ENCODE peak calls at places on chromosomes 1 and 21, in five cellular contexts. I, Z, P, Q and J are unnamed samples. For H3K9me3, the result is how much of the 10 kb centered on the place peaks cover.

GRCh38 chr1:23777979-23778814 is at the start of gene PITHD1:
- DNase-seq in I (peak), Z (peak), P (peak), Q (peak), J (peak)

GRCh38 chr1:234214911-234215892 is 158.1 kb upstream of the COA6 start:
- DNase-seq in I (no peak), Z (no peak), P (no peak), Q (no peak), J (no peak)

GRCh38 chr1:181095260-181095659 is 6.8 kb downstream of the IER5 start:
- DNase-seq in I (no peak), Z (no peak), P (no peak), Q (no peak), J (no peak)

GRCh38 chr1:31848381-31848897 is 32.6 kb upstream of the SPOCD1 start:
- DNase-seq in I (no peak), Z (no peak), P (no peak), Q (no peak), J (no peak)

GRCh38 chr1:118717893-118718292 is 270.2 kb downstream of the TBX15 start:
- DNase-seq in I (no peak), Z (no peak), P (no peak), Q (no peak), J (no peak)

GRCh38 chr1:6936308-6936675 is 151.0 kb downstream of the CAMTA1 start:
- DNase-seq in I (no peak), Z (no peak), P (no peak), Q (no peak), J (no peak)

GRCh38 chr1:235549361-235550139 is 45.3 kb upstream of the B3GALNT2 start:
- DNase-seq in I (no peak), Z (no peak), P (no peak), Q (no peak), J (no peak)

GRCh38 chr1:68586766-68587165 is 89.9 kb upstream of the DEPDC1 start:
- DNase-seq in I (no peak), Z (no peak), P (no peak), Q (no peak), J (no peak)

GRCh38 chr1:235206533-235207201 is 45.6 kb upstream of the RBM34 start:
- DNase-seq in I (no peak), Z (no peak), P (no peak), Q (no peak), J (no peak)

GRCh38 chr1:236997882-236998281 is 6.4 kb downstream of the MT1HL1 start:
- DNase-seq in I (peak), Z (no peak), P (no peak), Q (no peak), J (no peak)

GRCh38 chr1:231338270-231339128 is at the start of gene SPRTN:
- DNase-seq in I (no peak), Z (no peak), P (no peak), Q (no peak), J (no peak)

GRCh38 chr1:20867062-20867461 is 80.0 kb upstream of the HP1BP3 start:
- DNase-seq in I (no peak), Z (no peak), P (no peak), Q (no peak), J (no peak)

GRCh38 chr1:107680579-107680985 is 284.4 kb downstream of the VAV3 start:
- DNase-seq in I (no peak), Z (no peak), P (no peak), Q (no peak), J (no peak)

GRCh38 chr1:81756872-81757271 is 43.9 kb upstream of the ADGRL2 start:
- DNase-seq in I (no peak), Z (no peak), P (no peak), Q (no peak), J (no peak)

GRCh38 chr1:37557402-37557801 is 662 bp downstream of the DNALI1 start:
- DNase-seq in I (no peak), Z (no peak), P (no peak), Q (no peak), J (no peak)

GRCh38 chr21:32412162-32412997 is at the start of gene EVA1C:
- DNase-seq in I (peak), Z (no peak), P (peak), Q (peak), J (peak)

GRCh38 chr1:200556005-200556404 is 64.5 kb downstream of the KIF14 start:
- DNase-seq in I (no peak), Z (no peak), P (no peak), Q (no peak), J (no peak)

GRCh38 chr1:239387304-239388231 is 1.2 kb downstream of the CHRM3 start:
- DNase-seq in I (no peak), Z (no peak), P (no peak), Q (no peak), J (peak)

GRCh38 chr1:22729921-22730320 is 19.3 kb downstream of the EPHB2 start:
- DNase-seq in I (no peak), Z (no peak), P (no peak), Q (no peak), J (no peak)

GRCh38 chr1:172089768-172090510 is 248.6 kb downstream of the DNM3 start:
- DNase-seq in I (peak), Z (peak), P (peak), Q (no peak), J (peak)

GRCh38 chr21:15763359-15763758 is 33.6 kb downstream of the USP25 start:
- DNase-seq in I (no peak), Z (no peak), P (no peak), Q (no peak), J (no peak)

GRCh38 chr21:32712043-32712442 is 15.8 kb downstream of the SYNJ1 start:
- DNase-seq in I (no peak), Z (no peak), P (no peak), Q (no peak), J (no peak)

GRCh38 chr1:165442053-165442452 is 2.9 kb downstream of the RXRG start:
- DNase-seq in I (no peak), Z (no peak), P (no peak), Q (no peak), J (no peak)

GRCh38 chr1:165442653-165443052 is 2.3 kb downstream of the RXRG start:
- DNase-seq in I (no peak), Z (no peak), P (no peak), Q (no peak), J (no peak)

GRCh38 chr1:165445388-165445787 is 462 bp upstream of the RXRG start:
- DNase-seq in I (no peak), Z (no peak), P (no peak), Q (no peak), J (no peak)

GRCh38 chr1:165443539-165444289 is 1.2 kb downstream of the RXRG start:
- DNase-seq in I (peak), Z (no peak), P (no peak), Q (peak), J (peak)

GRCh38 chr1:165444897-165445370 is at the start of gene RXRG:
- DNase-seq in I (peak), Z (no peak), P (no peak), Q (peak), J (peak)
- TF ChIP-seq CTCF in I (no peak), Z (no peak), P (no peak), Q (no peak), J (no peak)

GRCh38 chr1:2880812-2881295 is 79.4 kb upstream of the TTC34 start:
- DNase-seq in I (no peak), Z (no peak), P (no peak), Q (no peak), J (no peak)
- H3K9me3 ChIP-seq in I (under half), Z (under half), P (under half), Q (under half), J (under half)

GRCh38 chr1:10638559-10639300 is 157.7 kb downstream of the CASZ1 start:
- DNase-seq in I (no peak), Z (no peak), P (no peak), Q (no peak), J (no peak)
- H3K27ac ChIP-seq in I (no peak), Z (no peak), P (peak), Q (no peak), J (peak)

GRCh38 chr1:18636762-18637552 is 6.3 kb downstream of the PAX7 start:
- DNase-seq in I (no peak), Z (no peak), P (no peak), Q (no peak), J (no peak)
- TF ChIP-seq CTCF in I (no peak), Z (no peak), P (no peak), Q (no peak), J (no peak)

GRCh38 chr21:22444990-22445389 is 1446.8 kb downstream of the NCAM2 start:
- DNase-seq in I (no peak), Z (no peak), P (no peak), Q (no peak), J (no peak)
- H3K9me3 ChIP-seq in I (under half), Z (under half), P (under half), Q (under half), J (under half)

GRCh38 chr1:39391741-39392679 is 99.4 kb upstream of the BMP8A start:
- DNase-seq in I (peak), Z (no peak), P (peak), Q (no peak), J (peak)

GRCh38 chr1:39381839-39382238 is 109.6 kb upstream of the BMP8A start:
- DNase-seq in I (no peak), Z (no peak), P (no peak), Q (no peak), J (no peak)

GRCh38 chr1:39385067-39385988 is 106.1 kb upstream of the BMP8A start:
- DNase-seq in I (no peak), Z (no peak), P (no peak), Q (no peak), J (no peak)

GRCh38 chr1:39387452-39387851 is 104.0 kb upstream of the BMP8A start:
- DNase-seq in I (no peak), Z (no peak), P (no peak), Q (no peak), J (no peak)

DNA sequence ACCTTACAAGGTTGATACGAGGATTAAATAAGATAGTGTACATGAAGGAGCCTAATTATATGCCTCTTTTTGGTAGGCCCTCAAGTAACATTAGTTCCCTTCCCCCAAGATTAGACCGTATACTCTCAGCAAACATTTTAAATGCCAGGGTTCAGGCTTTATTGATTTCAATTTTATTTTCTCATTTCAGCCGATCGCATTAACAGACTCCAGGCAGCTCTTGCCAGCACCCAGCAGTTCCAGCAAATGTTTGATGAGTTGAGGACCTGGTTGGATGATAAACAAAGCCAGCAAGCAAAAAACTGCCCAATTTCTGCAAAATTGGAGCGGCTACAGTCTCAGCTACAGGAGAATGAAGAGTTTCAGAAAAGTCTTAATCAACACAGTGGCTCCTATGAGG is 104.4 kb upstream of the BMP8A start:
- DNase-seq in I (no peak), Z (no peak), P (no peak), Q (no peak), J (no peak)
- H3K27ac ChIP-seq in I (no peak), Z (no peak), P (no peak), Q (no peak), J (no peak)

GRCh38 chr1:64743954-64744491 is 852 bp upstream of the RAVER2 start:
- DNase-seq in I (no peak), Z (no peak), P (no peak), Q (no peak), J (no peak)

GRCh38 chr1:64748222-64748621 is 3.3 kb downstream of the RAVER2 start:
- DNase-seq in I (no peak), Z (no peak), P (no peak), Q (no peak), J (no peak)

GRCh38 chr1:64745181-64745985 is 508 bp downstream of the RAVER2 start:
- DNase-seq in I (peak), Z (no peak), P (peak), Q (peak), J (peak)

GRCh38 chr1:64745986-64746940 is 1.4 kb downstream of the RAVER2 start:
- DNase-seq in I (no peak), Z (no peak), P (no peak), Q (no peak), J (no peak)

GRCh38 chr1:64744492-64745180 is at the start of gene RAVER2:
- DNase-seq in I (peak), Z (no peak), P (peak), Q (peak), J (peak)
- TF ChIP-seq CTCF in I (peak), Z (peak), P (peak), Q (peak), J (peak)

GRCh38 chr1:152768847-152769533 is 6.0 kb upstream of the LCE1F start:
- DNase-seq in I (no peak), Z (no peak), P (no peak), Q (no peak), J (no peak)

GRCh38 chr1:152776361-152776760 is 1.4 kb downstream of the LCE1F start:
- DNase-seq in I (no peak), Z (no peak), P (no peak), Q (no peak), J (no peak)

GRCh38 chr1:152774875-152775274 is at the start of gene LCE1F:
- DNase-seq in I (no peak), Z (no peak), P (no peak), Q (no peak), J (no peak)

GRCh38 chr1:152770411-152770810 is 4.5 kb upstream of the LCE1F start:
- DNase-seq in I (no peak), Z (no peak), P (no peak), Q (no peak), J (no peak)
- H3K9me3 ChIP-seq in I (under half), Z (under half), P (under half), Q (under half), J (under half)

GRCh38 chr1:61639937-61640336 is 85.0 kb downstream of the TM2D1 start:
- DNase-seq in I (no peak), Z (no peak), P (no peak), Q (no peak), J (no peak)

GRCh38 chr1:61640531-61641125 is 84.3 kb downstream of the TM2D1 start:
- DNase-seq in I (peak), Z (no peak), P (peak), Q (no peak), J (peak)

GRCh38 chr1:61641578-61642336 is 83.2 kb downstream of the TM2D1 start:
- DNase-seq in I (peak), Z (no peak), P (peak), Q (peak), J (peak)

GRCh38 chr1:61642475-61643232 is 82.3 kb downstream of the TM2D1 start:
- DNase-seq in I (no peak), Z (no peak), P (no peak), Q (no peak), J (no peak)

GRCh38 chr1:61641171-61641570 is 83.8 kb downstream of the TM2D1 start:
- DNase-seq in I (no peak), Z (no peak), P (peak), Q (no peak), J (no peak)
- H3K27ac ChIP-seq in I (peak), Z (no peak), P (peak), Q (no peak), J (peak)

DNA sequence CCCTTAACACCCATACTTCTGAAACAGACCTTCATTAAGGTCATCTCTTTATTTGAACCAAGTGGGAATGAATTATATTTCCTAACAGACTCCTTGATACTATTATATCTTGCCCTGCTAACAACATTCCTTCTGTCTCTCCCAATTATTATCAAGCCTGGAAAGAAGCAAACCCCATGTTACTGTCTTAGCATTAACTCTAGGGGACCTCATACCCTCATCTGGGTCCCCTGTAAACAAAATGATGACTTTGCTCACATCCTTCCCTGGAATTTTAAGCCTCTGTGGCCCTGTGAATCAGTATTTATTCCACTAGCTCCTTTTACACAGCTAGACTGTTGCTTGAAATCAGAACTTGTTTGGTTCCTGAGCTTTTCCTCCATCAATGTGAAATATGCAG is 38.3 kb upstream of the BCL10 start:
- DNase-seq in I (no peak), Z (no peak), P (no peak), Q (no peak), J (no peak)
- TF ChIP-seq CTCF in I (no peak), Z (no peak), P (no peak), Q (no peak), J (no peak)